ENCODE peak calls at places on chromosomes 3 and 15, in five cellular contexts. Q is astrocyte of the spinal cord, U is IMR-90, B is bronchial epithelial cell, O is K562. K is an unnamed sample.

GRCh38 chr15:63073497-63074172 is 31.1 kb downstream of the TPM1 start:
- DNase-seq in Q (peak), U (no peak), B (peak), O (no peak), K (no peak)

GRCh38 chr3:181567446-181568075 is 144.2 kb upstream of the SOX2 start:
- DNase-seq in Q (peak), U (no peak), B (peak), O (no peak), K (peak)

GRCh38 chr3:158709666-158710083 is 22.6 kb downstream of the RARRES1 start:
- DNase-seq in Q (peak), U (peak), B (peak), O (no peak), K (peak)

GRCh38 chr3:9121366-9121765 is 128.1 kb downstream of the SRGAP3 start:
- DNase-seq in Q (no peak), U (no peak), B (no peak), O (no peak), K (no peak)

GRCh38 chr3:169623971-169624370 is 39.5 kb downstream of the MECOM start:
- DNase-seq in Q (no peak), U (no peak), B (no peak), O (no peak), K (no peak)

GRCh38 chr15:58852347-58852746 is 81.1 kb downstream of the SLTM start:
- DNase-seq in Q (no peak), U (no peak), B (no peak), O (no peak), K (peak)

GRCh38 chr15:91855684-91856553 is 2.4 kb downstream of the SLCO3A1 start:
- DNase-seq in Q (no peak), U (no peak), B (peak), O (peak), K (peak)

GRCh38 chr3:177676148-177676547 is 478.9 kb upstream of the TBL1XR1 start:
- DNase-seq in Q (no peak), U (no peak), B (no peak), O (no peak), K (no peak)

GRCh38 chr3:72082121-72082715 is 297.3 kb upstream of the PROK2 start:
- DNase-seq in Q (no peak), U (no peak), B (no peak), O (no peak), K (peak)

GRCh38 chr3:122014741-122015140 is 7.3 kb downstream of the ILDR1 start:
- DNase-seq in Q (no peak), U (no peak), B (peak), O (no peak), K (no peak)

GRCh38 chr3:138674131-138674530 is 65.6 kb downstream of the FAIM start:
- DNase-seq in Q (no peak), U (no peak), B (peak), O (no peak), K (no peak)

GRCh38 chr3:121545049-121545563 is 682 bp downstream of the POLQ start:
- DNase-seq in Q (peak), U (no peak), B (peak), O (no peak), K (peak)

GRCh38 chr3:196181127-196181546 is 30.1 kb downstream of the ZDHHC19 start:
- DNase-seq in Q (no peak), U (no peak), B (no peak), O (peak), K (no peak)

GRCh38 chr3:196177967-196178366 is 33.2 kb downstream of the ZDHHC19 start:
- DNase-seq in Q (no peak), U (no peak), B (no peak), O (no peak), K (no peak)

GRCh38 chr3:196180346-196180745 is 30.9 kb downstream of the ZDHHC19 start:
- DNase-seq in Q (no peak), U (no peak), B (no peak), O (no peak), K (no peak)

GRCh38 chr3:196178993-196179379 is 32.2 kb downstream of the ZDHHC19 start:
- DNase-seq in Q (no peak), U (no peak), B (no peak), O (no peak), K (no peak)

GRCh38 chr3:196179380-196180308 is 31.6 kb downstream of the ZDHHC19 start:
- DNase-seq in Q (peak), U (peak), B (peak), O (peak), K (peak)
- H3K4me3 ChIP-seq in Q (no peak), U (no peak), B (no peak), O (no peak), K (no peak)

DNA sequence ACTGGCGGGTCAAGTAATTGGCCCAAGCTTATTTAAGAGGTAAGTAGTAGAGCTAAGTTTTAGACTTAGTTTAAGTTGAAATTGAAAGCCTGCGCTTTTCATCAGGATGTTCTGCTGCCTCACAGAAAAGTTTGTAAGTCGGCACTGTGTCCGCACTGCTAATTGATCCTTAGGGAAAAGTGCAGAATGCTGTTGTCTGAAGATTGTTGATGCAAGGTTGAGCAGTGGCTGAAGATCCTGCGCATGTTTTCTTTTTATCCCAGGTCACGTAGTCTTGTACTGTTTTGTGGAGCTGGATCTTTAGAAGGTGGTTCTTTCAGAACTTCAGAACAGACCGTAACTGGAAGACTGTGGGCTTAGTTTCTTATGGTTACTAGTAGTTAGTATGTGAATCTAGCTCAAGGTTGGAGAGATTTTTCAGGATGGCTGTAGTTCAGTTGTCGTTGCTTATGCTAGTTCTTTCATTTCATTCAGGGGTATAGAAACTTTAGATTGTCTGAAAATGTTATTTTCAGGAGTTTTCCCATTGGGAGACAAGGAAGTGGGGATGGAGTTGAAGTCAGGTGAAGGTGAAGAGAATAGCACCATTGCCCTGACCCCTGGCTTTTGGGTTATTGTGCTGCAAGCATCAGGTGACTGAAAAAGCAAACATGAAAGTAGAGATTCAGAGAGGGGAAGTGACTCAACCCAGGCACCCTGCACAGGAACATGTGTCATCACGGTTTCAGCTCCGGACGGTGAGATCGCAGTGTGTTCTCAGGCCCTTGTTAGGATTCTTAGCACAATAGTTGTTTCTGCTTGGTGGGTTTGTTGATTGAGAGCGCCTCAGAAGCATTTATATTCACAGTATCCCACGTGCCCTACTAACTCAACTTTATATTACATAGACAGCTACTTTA is 32.8 kb downstream of the AKAP13 start:
- DNase-seq in Q (peak), U (peak), B (peak), O (no peak), K (peak)
- TF ChIP-seq CTCF in Q (no peak), U (no peak), B (peak), O (no peak), K (peak)

GRCh38 chr3:86815880-86816279 is 175.1 kb downstream of the VGLL3 start:
- DNase-seq in Q (no peak), U (no peak), B (no peak), O (no peak), K (no peak)

GRCh38 chr3:86814321-86814720 is 176.6 kb downstream of the VGLL3 start:
- DNase-seq in Q (no peak), U (no peak), B (no peak), O (no peak), K (no peak)

DNA sequence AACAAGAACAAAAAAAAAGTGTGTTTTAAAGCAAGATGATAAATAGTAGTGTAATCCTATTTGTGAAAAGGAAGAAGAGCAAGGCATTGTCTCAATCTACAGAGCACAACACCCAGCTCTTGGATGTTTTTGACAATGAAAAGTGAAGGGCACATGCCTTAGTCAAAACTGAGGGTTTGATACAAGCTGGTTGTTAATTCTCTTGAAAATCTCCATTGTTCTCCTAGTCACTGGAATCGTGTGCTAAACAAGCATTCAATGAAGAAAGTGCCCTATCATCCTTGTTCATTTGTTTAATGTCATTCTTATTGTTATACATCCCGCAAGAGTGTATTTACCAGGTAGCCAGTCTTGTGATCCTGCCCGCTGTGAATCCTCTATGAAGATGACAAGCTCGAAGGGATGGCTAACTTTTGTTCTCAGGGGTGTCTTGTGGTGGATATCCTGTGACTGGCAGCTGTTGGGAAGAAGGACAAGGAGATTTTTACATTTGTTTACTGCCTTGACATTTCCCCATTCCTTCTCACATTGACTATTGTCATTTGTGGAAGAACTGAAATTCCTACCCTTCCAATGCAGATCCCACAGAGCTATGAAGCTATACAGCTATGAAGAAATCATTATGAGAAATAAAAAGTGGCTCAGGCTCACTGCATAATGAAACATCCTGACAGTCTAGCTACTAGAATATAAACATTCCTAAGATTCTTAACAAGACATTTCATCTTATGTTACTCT is 175.9 kb downstream of the VGLL3 start:
- DNase-seq in Q (peak), U (peak), B (no peak), O (no peak), K (no peak)
- H3K4me3 ChIP-seq in Q (no peak), U (no peak), B (no peak), O (no peak), K (no peak)

GRCh38 chr3:175940243-175940642 is 1081.1 kb downstream of the NAALADL2 start:
- DNase-seq in Q (peak), U (peak), B (peak), O (no peak), K (no peak)

GRCh38 chr3:175941352-175941751 is 1082.2 kb downstream of the NAALADL2 start:
- DNase-seq in Q (no peak), U (no peak), B (peak), O (peak), K (peak)

GRCh38 chr3:175940881-175941280 is 1081.7 kb downstream of the NAALADL2 start:
- DNase-seq in Q (no peak), U (no peak), B (peak), O (no peak), K (no peak)
- TF ChIP-seq CTCF in Q (no peak), U (no peak), B (peak), O (no peak), K (no peak)

DNA sequence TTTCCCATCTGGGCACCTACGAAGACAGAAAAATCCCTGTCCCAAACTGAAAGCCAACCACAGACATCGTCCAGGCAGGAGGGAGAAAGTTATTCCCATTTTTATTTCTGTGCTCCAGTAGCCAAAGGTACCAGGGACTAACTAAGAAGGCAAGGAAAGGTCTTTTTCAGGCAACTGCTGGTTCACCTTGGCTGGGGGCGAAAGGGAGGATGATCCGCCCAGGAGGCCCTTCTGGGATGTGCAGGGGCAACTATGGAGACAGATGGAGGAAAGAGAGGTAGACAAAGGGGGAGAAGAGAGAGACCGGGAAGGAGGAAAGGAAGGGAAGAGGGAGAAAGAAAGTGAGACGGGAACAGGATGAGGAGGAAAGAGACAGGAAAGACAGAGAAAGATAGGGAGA is 13.3 kb downstream of the WNT5A start:
- DNase-seq in Q (no peak), U (no peak), B (no peak), O (no peak), K (no peak)
- H3K4me3 ChIP-seq in Q (no peak), U (no peak), B (no peak), O (no peak), K (no peak)

K was measured in fibroblast of mammary gland.